ENCODE peak calls at places on chromosomes 5 and 9, in ten cellular contexts. A is AG09309; G is anterior cingulate cortex; N is NCI-H1092; R is ecto neural progenitor cell; Z is COLO829; P is NAMALWA; X is bronchial epithelial cell; L is HTR-8/SVneo; O is effector memory CD8-positive, alpha-beta T cell. W is an unnamed sample.

GRCh38 chr5:142740903-142741302 is 29.3 kb upstream of the ARHGAP26 start:
- DNase-seq in X (no peak), Z (no peak), G (no peak), A (peak), O (no peak), R (no peak), N (no peak), P (no peak), L (no peak), W (no peak)

GRCh38 chr5:83988293-83988685 is 267.6 kb upstream of the HAPLN1 start:
- DNase-seq in Z (no peak), P (no peak), L (no peak), R (no peak), O (no peak), N (no peak), G (no peak), X (no peak), A (no peak), W (no peak)

GRCh38 chr5:33944543-33945132 is 8.5 kb downstream of the RXFP3 start:
- DNase-seq in R (no peak), P (no peak), A (no peak), L (no peak), N (no peak), O (no peak), X (no peak), Z (no peak), G (no peak), W (no peak)

GRCh38 chr9:75088646-75089368 is 493 bp downstream of the OSTF1 start:
- DNase-seq in X (peak), P (peak), N (peak), A (no peak), O (no peak), Z (peak), G (no peak), L (peak), R (peak), W (no peak)

GRCh38 chr5:131991593-131992324 is 19.7 kb downstream of the ACSL6 start:
- DNase-seq in G (no peak), P (no peak), R (no peak), O (no peak), X (no peak), N (no peak), L (no peak), A (no peak), Z (no peak), W (no peak)

GRCh38 chr5:74541381-74541781 is 99.1 kb downstream of the ENC1 start:
- DNase-seq in G (no peak), Z (no peak), L (no peak), N (no peak), P (no peak), R (no peak), A (no peak), X (peak), O (no peak), W (no peak)

GRCh38 chr5:103174147-103174546 is 54.0 kb downstream of the PPIP5K2 start:
- DNase-seq in A (no peak), G (no peak), X (no peak), N (no peak), R (no peak), Z (no peak), O (no peak), L (no peak), P (no peak), W (no peak)

GRCh38 chr5:35651002-35651756 is 33.5 kb downstream of the SPEF2 start:
- DNase-seq in R (peak), N (no peak), G (no peak), L (peak), X (peak), P (peak), A (peak), O (peak), Z (no peak), W (peak)

GRCh38 chr9:16030513-16031185 is 477.8 kb downstream of the CCDC171 start:
- DNase-seq in R (no peak), X (peak), Z (peak), G (no peak), L (peak), O (no peak), N (no peak), P (no peak), A (peak), W (no peak)

GRCh38 chr5:133423618-133424282 is 188.6 kb downstream of the FSTL4 start:
- DNase-seq in Z (peak), A (no peak), N (no peak), L (peak), G (peak), O (peak), R (peak), P (peak), X (peak), W (peak)

GRCh38 chr5:83741571-83741970 is 20.9 kb upstream of the HAPLN1 start:
- DNase-seq in G (no peak), L (no peak), Z (no peak), N (no peak), A (no peak), R (no peak), P (peak), X (no peak), O (no peak), W (peak)

GRCh38 chr5:150058480-150059126 is 27.8 kb downstream of the CSF1R start:
- DNase-seq in G (no peak), R (no peak), O (no peak), P (no peak), X (peak), N (no peak), L (peak), A (no peak), Z (peak), W (no peak)

GRCh38 chr5:22896155-22896554 is 43.0 kb upstream of the CDH12 start:
- DNase-seq in R (no peak), L (no peak), O (no peak), N (no peak), P (no peak), G (no peak), X (no peak), Z (no peak), A (no peak), W (no peak)

GRCh38 chr9:72935595-72935994 is 17.3 kb downstream of the ALDH1A1 start:
- DNase-seq in L (no peak), R (no peak), Z (no peak), X (no peak), P (no peak), N (no peak), G (no peak), A (no peak), O (no peak), W (no peak)

GRCh38 chr5:141510160-141510559 is 21.3 kb downstream of the PCDHGC5 start:
- DNase-seq in O (no peak), L (no peak), G (no peak), A (no peak), N (no peak), P (no peak), Z (no peak), R (no peak), X (no peak), W (no peak)

GRCh38 chr9:129109504-129109903 is 1.1 kb downstream of the CRAT start:
- DNase-seq in O (no peak), A (no peak), P (peak), N (no peak), X (peak), L (no peak), Z (no peak), R (no peak), G (no peak), W (no peak)

GRCh38 chr5:58939664-58940063 is 356.8 kb downstream of the RAB3C start:
- DNase-seq in A (no peak), O (no peak), G (no peak), X (no peak), N (no peak), R (no peak), Z (no peak), L (no peak), P (no peak), W (no peak)

GRCh38 chr9:87537625-87538024 is 40.0 kb downstream of the DAPK1 start:
- DNase-seq in O (no peak), P (no peak), R (no peak), Z (no peak), G (no peak), N (no peak), L (no peak), X (no peak), A (no peak), W (no peak)

GRCh38 chr5:142821733-142822487 is 51.7 kb downstream of the ARHGAP26 start:
- DNase-seq in G (no peak), P (no peak), O (no peak), R (no peak), L (peak), A (peak), X (peak), N (no peak), Z (peak), W (no peak)

GRCh38 chr9:68999393-69000105 is 14.4 kb downstream of the PRKACG start:
- DNase-seq in N (peak), X (peak), R (peak), P (peak), Z (peak), L (peak), G (peak), A (peak), O (peak), W (peak)

GRCh38 chr5:151751091-151751490 is 7.3 kb downstream of the ATOX1 start:
- DNase-seq in P (no peak), O (no peak), N (no peak), L (no peak), X (peak), A (peak), R (no peak), Z (no peak), G (no peak), W (no peak)

GRCh38 chr9:84667571-84668203 is 1.8 kb upstream of the NTRK2 start:
- DNase-seq in Z (peak), P (peak), N (no peak), X (peak), R (no peak), O (no peak), L (no peak), A (no peak), G (no peak), W (no peak)

GRCh38 chr5:170145462-170145861 is 39.8 kb downstream of the FOXI1 start:
- DNase-seq in G (no peak), Z (no peak), A (no peak), N (no peak), R (peak), O (no peak), P (peak), X (peak), L (no peak), W (no peak)